ENCODE peak calls at places on chromosomes 6 and 20, in ten cellular contexts. One of them, this sample, is unnamed.

GRCh38 chr6:57173886-57174510 is 1.9 kb downstream of the BAG2 start:
- DNase-seq in GM20000: no peak
- DNase-seq in stimulated activated CD8-positive, alpha-beta memory T cell treated with anti-CD3 and anti-CD28 coated beads, Interleukin-2, amount 100 ng/mL, for 48 hours: no peak
- DNase-seq in H54: peak
- DNase-seq in HCT116: peak
- DNase-seq in hepatocyte: peak
- DNase-seq in COR-L47: no peak
- DNase-seq in Caco-2: peak
- DNase-seq in B cell: no peak
- DNase-seq in fibroblast of mammary gland: peak
- DNase-seq in this sample: no peak

GRCh38 chr6:5378331-5378730 is 117.0 kb downstream of the FARS2 start:
- DNase-seq in GM20000: no peak
- DNase-seq in B cell: no peak
- DNase-seq in HCT116: no peak
- DNase-seq in hepatocyte: no peak
- DNase-seq in fibroblast of mammary gland: no peak
- DNase-seq in H54: no peak
- DNase-seq in COR-L47: no peak
- DNase-seq in stimulated activated CD8-positive, alpha-beta memory T cell treated with anti-CD3 and anti-CD28 coated beads, Interleukin-2, amount 100 ng/mL, for 48 hours: no peak
- DNase-seq in Caco-2: no peak
- DNase-seq in this sample: no peak

GRCh38 chr6:128463942-128464341 is 56.5 kb downstream of the PTPRK start:
- DNase-seq in hepatocyte: no peak
- DNase-seq in Caco-2: no peak
- DNase-seq in HCT116: no peak
- DNase-seq in COR-L47: no peak
- DNase-seq in GM20000: no peak
- DNase-seq in stimulated activated CD8-positive, alpha-beta memory T cell treated with anti-CD3 and anti-CD28 coated beads, Interleukin-2, amount 100 ng/mL, for 48 hours: no peak
- DNase-seq in B cell: no peak
- DNase-seq in H54: no peak
- DNase-seq in fibroblast of mammary gland: no peak
- DNase-seq in this sample: no peak

GRCh38 chr6:45599053-45599452 is 221.3 kb upstream of the SUPT3H start:
- DNase-seq in H54: no peak
- DNase-seq in hepatocyte: no peak
- DNase-seq in Caco-2: no peak
- DNase-seq in B cell: no peak
- DNase-seq in HCT116: no peak
- DNase-seq in COR-L47: no peak
- DNase-seq in fibroblast of mammary gland: peak
- DNase-seq in GM20000: no peak
- DNase-seq in stimulated activated CD8-positive, alpha-beta memory T cell treated with anti-CD3 and anti-CD28 coated beads, Interleukin-2, amount 100 ng/mL, for 48 hours: no peak
- DNase-seq in this sample: no peak

GRCh38 chr6:97052152-97052787 is 127.7 kb downstream of the KLHL32 start:
- DNase-seq in hepatocyte: no peak
- DNase-seq in Caco-2: no peak
- DNase-seq in GM20000: no peak
- DNase-seq in stimulated activated CD8-positive, alpha-beta memory T cell treated with anti-CD3 and anti-CD28 coated beads, Interleukin-2, amount 100 ng/mL, for 48 hours: no peak
- DNase-seq in HCT116: no peak
- DNase-seq in COR-L47: peak
- DNase-seq in B cell: no peak
- DNase-seq in H54: no peak
- DNase-seq in fibroblast of mammary gland: no peak
- DNase-seq in this sample: no peak

GRCh38 chr6:125957845-125958244 is 1.3 kb downstream of the HINT3 start:
- DNase-seq in COR-L47: no peak
- DNase-seq in Caco-2: peak
- DNase-seq in B cell: no peak
- DNase-seq in HCT116: no peak
- DNase-seq in fibroblast of mammary gland: peak
- DNase-seq in stimulated activated CD8-positive, alpha-beta memory T cell treated with anti-CD3 and anti-CD28 coated beads, Interleukin-2, amount 100 ng/mL, for 48 hours: no peak
- DNase-seq in H54: no peak
- DNase-seq in GM20000: no peak
- DNase-seq in hepatocyte: peak
- DNase-seq in this sample: peak

GRCh38 chr20:57620274-57620990 is at the start of gene ZBP1:
- DNase-seq in HCT116: no peak
- DNase-seq in fibroblast of mammary gland: no peak
- DNase-seq in stimulated activated CD8-positive, alpha-beta memory T cell treated with anti-CD3 and anti-CD28 coated beads, Interleukin-2, amount 100 ng/mL, for 48 hours: no peak
- DNase-seq in H54: no peak
- DNase-seq in COR-L47: no peak
- DNase-seq in Caco-2: no peak
- DNase-seq in hepatocyte: no peak
- DNase-seq in GM20000: peak
- DNase-seq in B cell: peak
- DNase-seq in this sample: peak

GRCh38 chr6:3905853-3906190 is 56.6 kb downstream of the FAM50B start:
- DNase-seq in hepatocyte: no peak
- DNase-seq in B cell: no peak
- DNase-seq in COR-L47: no peak
- DNase-seq in GM20000: no peak
- DNase-seq in stimulated activated CD8-positive, alpha-beta memory T cell treated with anti-CD3 and anti-CD28 coated beads, Interleukin-2, amount 100 ng/mL, for 48 hours: no peak
- DNase-seq in Caco-2: no peak
- DNase-seq in H54: no peak
- DNase-seq in HCT116: no peak
- DNase-seq in fibroblast of mammary gland: no peak
- DNase-seq in this sample: no peak

GRCh38 chr6:81749704-81750103 is 2.8 kb downstream of the TENT5A start:
- DNase-seq in Caco-2: no peak
- DNase-seq in GM20000: no peak
- DNase-seq in B cell: no peak
- DNase-seq in H54: no peak
- DNase-seq in stimulated activated CD8-positive, alpha-beta memory T cell treated with anti-CD3 and anti-CD28 coated beads, Interleukin-2, amount 100 ng/mL, for 48 hours: no peak
- DNase-seq in HCT116: no peak
- DNase-seq in hepatocyte: no peak
- DNase-seq in COR-L47: peak
- DNase-seq in fibroblast of mammary gland: peak
- DNase-seq in this sample: no peak

GRCh38 chr6:28583463-28583862 is 57.8 kb downstream of the GPX5 start:
- DNase-seq in COR-L47: no peak
- DNase-seq in H54: no peak
- DNase-seq in Caco-2: no peak
- DNase-seq in fibroblast of mammary gland: no peak
- DNase-seq in hepatocyte: no peak
- DNase-seq in GM20000: no peak
- DNase-seq in stimulated activated CD8-positive, alpha-beta memory T cell treated with anti-CD3 and anti-CD28 coated beads, Interleukin-2, amount 100 ng/mL, for 48 hours: no peak
- DNase-seq in B cell: no peak
- DNase-seq in HCT116: no peak
- DNase-seq in this sample: no peak

GRCh38 chr20:7859371-7859802 is 80.9 kb downstream of the HAO1 start:
- DNase-seq in hepatocyte: peak
- DNase-seq in fibroblast of mammary gland: peak
- DNase-seq in H54: no peak
- DNase-seq in HCT116: no peak
- DNase-seq in GM20000: peak
- DNase-seq in COR-L47: peak
- DNase-seq in B cell: peak
- DNase-seq in stimulated activated CD8-positive, alpha-beta memory T cell treated with anti-CD3 and anti-CD28 coated beads, Interleukin-2, amount 100 ng/mL, for 48 hours: no peak
- DNase-seq in Caco-2: peak
- DNase-seq in this sample: peak

GRCh38 chr6:139520321-139520768 is 145.9 kb upstream of the CITED2 start:
- DNase-seq in hepatocyte: no peak
- DNase-seq in Caco-2: no peak
- DNase-seq in HCT116: no peak
- DNase-seq in H54: no peak
- DNase-seq in fibroblast of mammary gland: peak
- DNase-seq in B cell: no peak
- DNase-seq in COR-L47: no peak
- DNase-seq in GM20000: no peak
- DNase-seq in stimulated activated CD8-positive, alpha-beta memory T cell treated with anti-CD3 and anti-CD28 coated beads, Interleukin-2, amount 100 ng/mL, for 48 hours: no peak
- DNase-seq in this sample: no peak

GRCh38 chr20:674936-675452 is 608 bp downstream of the SCRT2 start:
- DNase-seq in GM20000: no peak
- DNase-seq in B cell: no peak
- DNase-seq in HCT116: no peak
- DNase-seq in COR-L47: no peak
- DNase-seq in fibroblast of mammary gland: no peak
- DNase-seq in H54: no peak
- DNase-seq in stimulated activated CD8-positive, alpha-beta memory T cell treated with anti-CD3 and anti-CD28 coated beads, Interleukin-2, amount 100 ng/mL, for 48 hours: no peak
- DNase-seq in hepatocyte: no peak
- DNase-seq in Caco-2: no peak
- DNase-seq in this sample: no peak

GRCh38 chr6:28543671-28544131 is 18.0 kb downstream of the GPX5 start:
- DNase-seq in COR-L47: no peak
- DNase-seq in Caco-2: no peak
- DNase-seq in HCT116: no peak
- DNase-seq in stimulated activated CD8-positive, alpha-beta memory T cell treated with anti-CD3 and anti-CD28 coated beads, Interleukin-2, amount 100 ng/mL, for 48 hours: no peak
- DNase-seq in H54: no peak
- DNase-seq in hepatocyte: peak
- DNase-seq in GM20000: peak
- DNase-seq in fibroblast of mammary gland: peak
- DNase-seq in B cell: peak
- DNase-seq in this sample: peak

GRCh38 chr6:34745277-34746103 is 11.8 kb upstream of the SNRPC start:
- DNase-seq in fibroblast of mammary gland: no peak
- DNase-seq in Caco-2: peak
- DNase-seq in hepatocyte: peak
- DNase-seq in H54: no peak
- DNase-seq in B cell: no peak
- DNase-seq in COR-L47: no peak
- DNase-seq in GM20000: no peak
- DNase-seq in HCT116: no peak
- DNase-seq in stimulated activated CD8-positive, alpha-beta memory T cell treated with anti-CD3 and anti-CD28 coated beads, Interleukin-2, amount 100 ng/mL, for 48 hours: no peak
- DNase-seq in this sample: no peak

GRCh38 chr20:47202765-47203667 is 153.5 kb downstream of the ZMYND8 start:
- DNase-seq in Caco-2: no peak
- DNase-seq in HCT116: no peak
- DNase-seq in hepatocyte: no peak
- DNase-seq in GM20000: no peak
- DNase-seq in COR-L47: no peak
- DNase-seq in B cell: no peak
- DNase-seq in fibroblast of mammary gland: no peak
- DNase-seq in H54: no peak
- DNase-seq in stimulated activated CD8-positive, alpha-beta memory T cell treated with anti-CD3 and anti-CD28 coated beads, Interleukin-2, amount 100 ng/mL, for 48 hours: no peak
- DNase-seq in this sample: no peak

GRCh38 chr6:45613678-45614077 is 235.9 kb upstream of the SUPT3H start:
- DNase-seq in fibroblast of mammary gland: peak
- DNase-seq in B cell: no peak
- DNase-seq in COR-L47: no peak
- DNase-seq in Caco-2: no peak
- DNase-seq in H54: no peak
- DNase-seq in HCT116: no peak
- DNase-seq in stimulated activated CD8-positive, alpha-beta memory T cell treated with anti-CD3 and anti-CD28 coated beads, Interleukin-2, amount 100 ng/mL, for 48 hours: no peak
- DNase-seq in hepatocyte: peak
- DNase-seq in GM20000: no peak
- DNase-seq in this sample: no peak

GRCh38 chr6:42781811-42782688 is at the start of gene BICRAL:
- DNase-seq in stimulated activated CD8-positive, alpha-beta memory T cell treated with anti-CD3 and anti-CD28 coated beads, Interleukin-2, amount 100 ng/mL, for 48 hours: peak
- DNase-seq in COR-L47: peak
- DNase-seq in H54: peak
- DNase-seq in B cell: peak
- DNase-seq in hepatocyte: peak
- DNase-seq in Caco-2: peak
- DNase-seq in GM20000: peak
- DNase-seq in fibroblast of mammary gland: peak
- DNase-seq in HCT116: peak
- DNase-seq in this sample: peak

GRCh38 chr6:166515072-166515810 is 71.2 kb downstream of the RAMACL start:
- DNase-seq in Caco-2: no peak
- DNase-seq in GM20000: peak
- DNase-seq in B cell: no peak
- DNase-seq in fibroblast of mammary gland: peak
- DNase-seq in HCT116: peak
- DNase-seq in stimulated activated CD8-positive, alpha-beta memory T cell treated with anti-CD3 and anti-CD28 coated beads, Interleukin-2, amount 100 ng/mL, for 48 hours: peak
- DNase-seq in COR-L47: no peak
- DNase-seq in H54: peak
- DNase-seq in hepatocyte: peak
- DNase-seq in this sample: no peak

GRCh38 chr6:102813489-102814275 is 1420.2 kb downstream of the GRIK2 start:
- DNase-seq in hepatocyte: peak
- DNase-seq in GM20000: no peak
- DNase-seq in stimulated activated CD8-positive, alpha-beta memory T cell treated with anti-CD3 and anti-CD28 coated beads, Interleukin-2, amount 100 ng/mL, for 48 hours: no peak
- DNase-seq in Caco-2: peak
- DNase-seq in fibroblast of mammary gland: no peak
- DNase-seq in COR-L47: no peak
- DNase-seq in HCT116: peak
- DNase-seq in B cell: no peak
- DNase-seq in H54: no peak
- DNase-seq in this sample: no peak

GRCh38 chr6:43803055-43803782 is 33.2 kb downstream of the VEGFA start:
- DNase-seq in H54: no peak
- DNase-seq in B cell: no peak
- DNase-seq in stimulated activated CD8-positive, alpha-beta memory T cell treated with anti-CD3 and anti-CD28 coated beads, Interleukin-2, amount 100 ng/mL, for 48 hours: no peak
- DNase-seq in GM20000: no peak
- DNase-seq in HCT116: no peak
- DNase-seq in fibroblast of mammary gland: peak
- DNase-seq in Caco-2: peak
- DNase-seq in hepatocyte: no peak
- DNase-seq in COR-L47: no peak
- DNase-seq in this sample: no peak

GRCh38 chr6:3252369-3252768 is 6.4 kb upstream of the PSMG4 start:
- DNase-seq in Caco-2: no peak
- DNase-seq in HCT116: no peak
- DNase-seq in fibroblast of mammary gland: peak
- DNase-seq in COR-L47: no peak
- DNase-seq in stimulated activated CD8-positive, alpha-beta memory T cell treated with anti-CD3 and anti-CD28 coated beads, Interleukin-2, amount 100 ng/mL, for 48 hours: no peak
- DNase-seq in B cell: no peak
- DNase-seq in hepatocyte: no peak
- DNase-seq in GM20000: no peak
- DNase-seq in H54: no peak
- DNase-seq in this sample: no peak

GRCh38 chr6:157323114-157323923 is at the start of gene TMEM242:
- DNase-seq in H54: peak
- DNase-seq in COR-L47: no peak
- DNase-seq in stimulated activated CD8-positive, alpha-beta memory T cell treated with anti-CD3 and anti-CD28 coated beads, Interleukin-2, amount 100 ng/mL, for 48 hours: peak
- DNase-seq in HCT116: peak
- DNase-seq in B cell: peak
- DNase-seq in fibroblast of mammary gland: peak
- DNase-seq in Caco-2: peak
- DNase-seq in hepatocyte: peak
- DNase-seq in GM20000: peak
- DNase-seq in this sample: peak

GRCh38 chr6:1865585-1865984 is 255.9 kb downstream of the FOXC1 start:
- DNase-seq in COR-L47: no peak
- DNase-seq in B cell: no peak
- DNase-seq in Caco-2: no peak
- DNase-seq in HCT116: no peak
- DNase-seq in GM20000: no peak
- DNase-seq in H54: no peak
- DNase-seq in hepatocyte: no peak
- DNase-seq in fibroblast of mammary gland: no peak
- DNase-seq in stimulated activated CD8-positive, alpha-beta memory T cell treated with anti-CD3 and anti-CD28 coated beads, Interleukin-2, amount 100 ng/mL, for 48 hours: no peak
- DNase-seq in this sample: no peak

GRCh38 chr20:35978041-35978513 is 9.7 kb downstream of the CNBD2 start:
- DNase-seq in hepatocyte: no peak
- DNase-seq in Caco-2: no peak
- DNase-seq in H54: no peak
- DNase-seq in HCT116: no peak
- DNase-seq in fibroblast of mammary gland: peak
- DNase-seq in GM20000: no peak
- DNase-seq in B cell: no peak
- DNase-seq in COR-L47: no peak
- DNase-seq in stimulated activated CD8-positive, alpha-beta memory T cell treated with anti-CD3 and anti-CD28 coated beads, Interleukin-2, amount 100 ng/mL, for 48 hours: no peak
- DNase-seq in this sample: no peak

GRCh38 chr6:87407531-87407895 is 259 bp upstream of the CFAP206 start:
- DNase-seq in GM20000: peak
- DNase-seq in hepatocyte: peak
- DNase-seq in COR-L47: peak
- DNase-seq in H54: peak
- DNase-seq in B cell: no peak
- DNase-seq in Caco-2: no peak
- DNase-seq in stimulated activated CD8-positive, alpha-beta memory T cell treated with anti-CD3 and anti-CD28 coated beads, Interleukin-2, amount 100 ng/mL, for 48 hours: no peak
- DNase-seq in fibroblast of mammary gland: peak
- DNase-seq in HCT116: peak
- DNase-seq in this sample: peak

GRCh38 chr6:152221806-152222628 is 414.5 kb downstream of the ESR1 start:
- DNase-seq in hepatocyte: no peak
- DNase-seq in Caco-2: no peak
- DNase-seq in fibroblast of mammary gland: peak
- DNase-seq in B cell: no peak
- DNase-seq in H54: no peak
- DNase-seq in GM20000: no peak
- DNase-seq in HCT116: no peak
- DNase-seq in stimulated activated CD8-positive, alpha-beta memory T cell treated with anti-CD3 and anti-CD28 coated beads, Interleukin-2, amount 100 ng/mL, for 48 hours: no peak
- DNase-seq in COR-L47: no peak
- DNase-seq in this sample: no peak

GRCh38 chr6:41209547-41209951 is 8.6 kb upstream of the TREML2 start:
- DNase-seq in COR-L47: no peak
- DNase-seq in H54: no peak
- DNase-seq in HCT116: no peak
- DNase-seq in B cell: no peak
- DNase-seq in stimulated activated CD8-positive, alpha-beta memory T cell treated with anti-CD3 and anti-CD28 coated beads, Interleukin-2, amount 100 ng/mL, for 48 hours: no peak
- DNase-seq in fibroblast of mammary gland: no peak
- DNase-seq in Caco-2: no peak
- DNase-seq in hepatocyte: peak
- DNase-seq in GM20000: no peak
- DNase-seq in this sample: no peak

This sample was measured in GM13977.